ENCODE peak calls at places on chromosomes 5 and 9, in nine cellular contexts. One of them, this sample, is unnamed.

GRCh38 chr5:159792180-159792579 is 124.1 kb upstream of the ADRA1B start:
- DNase-seq in MM.1S: no peak
- DNase-seq in cardiac muscle cell: no peak
- DNase-seq in IMR-90: no peak
- DNase-seq in spleen: no peak
- DNase-seq in left lung: no peak
- DNase-seq in colonic mucosa: no peak
- DNase-seq in neural progenitor cell: no peak
- DNase-seq in HFF-Myc: no peak
- DNase-seq in this sample: no peak

GRCh38 chr9:93620881-93621820 is 44.8 kb downstream of the PHF2 start:
- DNase-seq in MM.1S: no peak
- DNase-seq in cardiac muscle cell: no peak
- DNase-seq in IMR-90: no peak
- DNase-seq in spleen: no peak
- DNase-seq in left lung: no peak
- DNase-seq in colonic mucosa: peak; percentile 15
- DNase-seq in neural progenitor cell: no peak
- DNase-seq in HFF-Myc: no peak
- DNase-seq in this sample: no peak

GRCh38 chr9:137130176-137130755 is 8.7 kb upstream of the GRIN1 start:
- DNase-seq in MM.1S: no peak
- DNase-seq in cardiac muscle cell: no peak
- DNase-seq in IMR-90: no peak
- DNase-seq in spleen: no peak
- DNase-seq in left lung: no peak
- DNase-seq in colonic mucosa: no peak
- DNase-seq in neural progenitor cell: peak; percentile 45
- DNase-seq in HFF-Myc: no peak
- DNase-seq in this sample: no peak

GRCh38 chr9:3413984-3414383 is 111.8 kb downstream of the RFX3 start:
- DNase-seq in MM.1S: no peak
- DNase-seq in cardiac muscle cell: no peak
- DNase-seq in IMR-90: no peak
- DNase-seq in spleen: no peak
- DNase-seq in left lung: no peak
- DNase-seq in colonic mucosa: no peak
- DNase-seq in neural progenitor cell: no peak
- DNase-seq in HFF-Myc: no peak
- DNase-seq in this sample: no peak

GRCh38 chr9:72585737-72586136 is 64.3 kb downstream of the TMC1 start:
- DNase-seq in MM.1S: no peak
- DNase-seq in cardiac muscle cell: no peak
- DNase-seq in IMR-90: peak; percentile 83
- DNase-seq in spleen: no peak
- DNase-seq in left lung: no peak
- DNase-seq in colonic mucosa: no peak
- DNase-seq in neural progenitor cell: no peak
- DNase-seq in HFF-Myc: no peak
- DNase-seq in this sample: no peak

GRCh38 chr9:91117959-91118651 is 243.6 kb downstream of the AUH start:
- DNase-seq in MM.1S: no peak
- DNase-seq in cardiac muscle cell: peak; percentile 83
- DNase-seq in IMR-90: peak; percentile 82
- DNase-seq in spleen: peak; percentile 89
- DNase-seq in left lung: peak; percentile 99
- DNase-seq in colonic mucosa: peak; percentile 89
- DNase-seq in neural progenitor cell: peak; percentile 48
- DNase-seq in HFF-Myc: peak; percentile 66
- DNase-seq in this sample: peak; percentile 42

GRCh38 chr5:168699002-168699401 is 119.8 kb upstream of the PANK3 start:
- DNase-seq in MM.1S: no peak
- DNase-seq in cardiac muscle cell: no peak
- DNase-seq in IMR-90: no peak
- DNase-seq in spleen: peak; percentile 24
- DNase-seq in left lung: no peak
- DNase-seq in colonic mucosa: no peak
- DNase-seq in neural progenitor cell: no peak
- DNase-seq in HFF-Myc: no peak
- DNase-seq in this sample: no peak

GRCh38 chr5:179217356-179217755 is 127.9 kb downstream of the ADAMTS2 start:
- DNase-seq in MM.1S: no peak
- DNase-seq in cardiac muscle cell: no peak
- DNase-seq in IMR-90: peak; percentile 42
- DNase-seq in spleen: no peak
- DNase-seq in left lung: no peak
- DNase-seq in colonic mucosa: no peak
- DNase-seq in neural progenitor cell: no peak
- DNase-seq in HFF-Myc: peak; percentile 31
- DNase-seq in this sample: no peak

GRCh38 chr9:135849186-135849585 is 58.2 kb downstream of the CAMSAP1 start:
- DNase-seq in MM.1S: no peak
- DNase-seq in cardiac muscle cell: no peak
- DNase-seq in IMR-90: no peak
- DNase-seq in spleen: no peak
- DNase-seq in left lung: no peak
- DNase-seq in colonic mucosa: no peak
- DNase-seq in neural progenitor cell: no peak
- DNase-seq in HFF-Myc: no peak
- DNase-seq in this sample: no peak

GRCh38 chr5:176548967-176549444 is at the start of gene CDHR2:
- DNase-seq in MM.1S: no peak
- DNase-seq in cardiac muscle cell: no peak
- DNase-seq in IMR-90: no peak
- DNase-seq in spleen: no peak
- DNase-seq in left lung: no peak
- DNase-seq in colonic mucosa: peak; percentile 71
- DNase-seq in neural progenitor cell: no peak
- DNase-seq in HFF-Myc: no peak
- DNase-seq in this sample: no peak

GRCh38 chr5:100904259-100904822 is 1.3 kb upstream of the ST8SIA4 start:
- DNase-seq in MM.1S: peak; percentile 76
- DNase-seq in cardiac muscle cell: peak; percentile 2
- DNase-seq in IMR-90: no peak
- DNase-seq in spleen: peak; percentile 80
- DNase-seq in left lung: no peak
- DNase-seq in colonic mucosa: peak; percentile 24
- DNase-seq in neural progenitor cell: peak; percentile 31
- DNase-seq in HFF-Myc: no peak
- DNase-seq in this sample: no peak

GRCh38 chr9:79569814-79570448 is 1.8 kb upstream of the TLE4 start:
- DNase-seq in MM.1S: no peak
- DNase-seq in cardiac muscle cell: peak; percentile 11
- DNase-seq in IMR-90: peak; percentile 18
- DNase-seq in spleen: no peak
- DNase-seq in left lung: no peak
- DNase-seq in colonic mucosa: no peak
- DNase-seq in neural progenitor cell: no peak
- DNase-seq in HFF-Myc: no peak
- DNase-seq in this sample: no peak

DNA sequence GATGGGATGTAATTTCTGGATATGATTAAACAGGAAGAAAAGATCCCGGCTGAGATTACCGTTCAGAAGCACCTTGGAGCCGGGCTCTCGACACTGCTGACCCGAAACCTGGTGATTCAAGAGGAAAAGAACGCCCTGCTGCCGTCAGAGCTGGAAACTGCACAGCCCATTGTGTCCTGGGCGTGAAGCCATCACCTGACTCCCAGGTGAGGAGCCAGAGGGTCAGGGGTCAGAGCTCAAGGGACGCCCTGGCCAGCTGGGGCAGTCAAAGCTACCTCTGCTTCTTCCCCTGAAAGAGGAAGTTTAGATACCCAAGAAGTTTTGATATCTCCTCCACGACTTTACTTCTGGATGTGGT is 17.8 kb upstream of the SLC12A7 start:
- DNase-seq in MM.1S: no peak
- DNase-seq in cardiac muscle cell: no peak
- DNase-seq in IMR-90: no peak
- DNase-seq in spleen: no peak
- DNase-seq in left lung: peak; percentile 72
- DNase-seq in colonic mucosa: peak; percentile 87
- DNase-seq in neural progenitor cell: no peak
- DNase-seq in HFF-Myc: no peak
- DNase-seq in this sample: no peak
- TF ChIP-seq CTCF in MM.1S: no peak
- TF ChIP-seq CTCF in cardiac muscle cell: no peak
- TF ChIP-seq CTCF in IMR-90: no peak
- TF ChIP-seq CTCF in spleen: no peak
- TF ChIP-seq CTCF in left lung: no peak
- TF ChIP-seq CTCF in colonic mucosa: no peak
- TF ChIP-seq CTCF in neural progenitor cell: no peak
- TF ChIP-seq CTCF in HFF-Myc: no peak
- TF ChIP-seq CTCF in this sample: no peak

GRCh38 chr5:128644863-128645262 is 106.8 kb upstream of the FBN2 start:
- DNase-seq in MM.1S: peak; percentile 18
- DNase-seq in cardiac muscle cell: no peak
- DNase-seq in IMR-90: peak; percentile 96
- DNase-seq in spleen: no peak
- DNase-seq in left lung: no peak
- DNase-seq in colonic mucosa: no peak
- DNase-seq in neural progenitor cell: no peak
- DNase-seq in HFF-Myc: no peak
- DNase-seq in this sample: peak; percentile 22
- H3K4me3 ChIP-seq in MM.1S: no peak overlapping the region
- H3K4me3 ChIP-seq in cardiac muscle cell: no peak overlapping the region
- H3K4me3 ChIP-seq in IMR-90: no peak overlapping the region
- H3K4me3 ChIP-seq in spleen: no peak overlapping the region
- H3K4me3 ChIP-seq in left lung: no peak overlapping the region
- H3K4me3 ChIP-seq in colonic mucosa: no peak overlapping the region
- H3K4me3 ChIP-seq in neural progenitor cell: no peak overlapping the region
- H3K4me3 ChIP-seq in HFF-Myc: peak overlapping the region; percentile 10
- H3K4me3 ChIP-seq in this sample: peak overlapping the region; percentile 2

GRCh38 chr5:134527961-134528424 is 2.5 kb downstream of the JADE2 start:
- DNase-seq in MM.1S: no peak
- DNase-seq in cardiac muscle cell: peak; percentile 23
- DNase-seq in IMR-90: no peak
- DNase-seq in spleen: no peak
- DNase-seq in left lung: no peak
- DNase-seq in colonic mucosa: peak; percentile 23
- DNase-seq in neural progenitor cell: no peak
- DNase-seq in HFF-Myc: no peak
- DNase-seq in this sample: no peak
- TF ChIP-seq CTCF in MM.1S: no peak
- TF ChIP-seq CTCF in cardiac muscle cell: no peak
- TF ChIP-seq CTCF in IMR-90: no peak
- TF ChIP-seq CTCF in spleen: no peak
- TF ChIP-seq CTCF in left lung: no peak
- TF ChIP-seq CTCF in colonic mucosa: no peak
- TF ChIP-seq CTCF in neural progenitor cell: no peak
- TF ChIP-seq CTCF in HFF-Myc: no peak
- TF ChIP-seq CTCF in this sample: no peak

GRCh38 chr5:170636206-170636605 is 132.4 kb downstream of the KCNIP1 start:
- DNase-seq in MM.1S: no peak
- DNase-seq in cardiac muscle cell: no peak
- DNase-seq in IMR-90: no peak
- DNase-seq in spleen: peak; percentile 48
- DNase-seq in left lung: no peak
- DNase-seq in colonic mucosa: no peak
- DNase-seq in neural progenitor cell: no peak
- DNase-seq in HFF-Myc: no peak
- DNase-seq in this sample: no peak

GRCh38 chr5:170633235-170634041 is 129.6 kb downstream of the KCNIP1 start:
- DNase-seq in MM.1S: no peak
- DNase-seq in cardiac muscle cell: peak; percentile 84
- DNase-seq in IMR-90: peak; percentile 65
- DNase-seq in spleen: peak; percentile 50
- DNase-seq in left lung: no peak
- DNase-seq in colonic mucosa: peak; percentile 32
- DNase-seq in neural progenitor cell: peak; percentile 75
- DNase-seq in HFF-Myc: peak; percentile 71
- DNase-seq in this sample: peak; percentile 69

GRCh38 chr5:170635706-170636105 is 131.9 kb downstream of the KCNIP1 start:
- DNase-seq in MM.1S: no peak
- DNase-seq in cardiac muscle cell: no peak
- DNase-seq in IMR-90: no peak
- DNase-seq in spleen: peak; percentile 42
- DNase-seq in left lung: no peak
- DNase-seq in colonic mucosa: no peak
- DNase-seq in neural progenitor cell: no peak
- DNase-seq in HFF-Myc: no peak
- DNase-seq in this sample: no peak

GRCh38 chr5:170632985-170633234 is 129.1 kb downstream of the KCNIP1 start:
- DNase-seq in MM.1S: peak; percentile 27
- DNase-seq in cardiac muscle cell: peak; percentile 84
- DNase-seq in IMR-90: no peak
- DNase-seq in spleen: peak; percentile 87
- DNase-seq in left lung: peak; percentile 90
- DNase-seq in colonic mucosa: peak; percentile 49
- DNase-seq in neural progenitor cell: peak; percentile 87
- DNase-seq in HFF-Myc: no peak
- DNase-seq in this sample: no peak

GRCh38 chr5:170634236-170634990 is 130.6 kb downstream of the KCNIP1 start:
- DNase-seq in MM.1S: no peak
- DNase-seq in cardiac muscle cell: no peak
- DNase-seq in IMR-90: no peak
- DNase-seq in spleen: peak; percentile 15
- DNase-seq in left lung: no peak
- DNase-seq in colonic mucosa: no peak
- DNase-seq in neural progenitor cell: no peak
- DNase-seq in HFF-Myc: no peak
- DNase-seq in this sample: no peak
- H3K4me3 ChIP-seq in MM.1S: no peak overlapping the region
- H3K4me3 ChIP-seq in cardiac muscle cell: no peak overlapping the region
- H3K4me3 ChIP-seq in IMR-90: no peak overlapping the region
- H3K4me3 ChIP-seq in spleen: no peak overlapping the region
- H3K4me3 ChIP-seq in left lung: no peak overlapping the region
- H3K4me3 ChIP-seq in colonic mucosa: no peak overlapping the region
- H3K4me3 ChIP-seq in neural progenitor cell: no peak overlapping the region
- H3K4me3 ChIP-seq in HFF-Myc: no peak overlapping the region
- H3K4me3 ChIP-seq in this sample: no peak overlapping the region

GRCh38 chr5:141889282-141889871 is 11.2 kb upstream of the PCDH1 start:
- DNase-seq in MM.1S: peak; percentile 45
- DNase-seq in cardiac muscle cell: no peak
- DNase-seq in IMR-90: no peak
- DNase-seq in spleen: no peak
- DNase-seq in left lung: no peak
- DNase-seq in colonic mucosa: no peak
- DNase-seq in neural progenitor cell: no peak
- DNase-seq in HFF-Myc: no peak
- DNase-seq in this sample: no peak
- TF ChIP-seq CTCF in MM.1S: peak; percentile 63
- TF ChIP-seq CTCF in cardiac muscle cell: peak; percentile 45
- TF ChIP-seq CTCF in IMR-90: peak; percentile 44
- TF ChIP-seq CTCF in spleen: no peak
- TF ChIP-seq CTCF in left lung: no peak
- TF ChIP-seq CTCF in colonic mucosa: no peak
- TF ChIP-seq CTCF in neural progenitor cell: peak; percentile 16
- TF ChIP-seq CTCF in HFF-Myc: peak; percentile 36
- TF ChIP-seq CTCF in this sample: peak; percentile 55

GRCh38 chr5:93805616-93806393 is 64.4 kb upstream of the POU5F2 start:
- DNase-seq in MM.1S: no peak
- DNase-seq in cardiac muscle cell: no peak
- DNase-seq in IMR-90: peak; percentile 28
- DNase-seq in spleen: no peak
- DNase-seq in left lung: no peak
- DNase-seq in colonic mucosa: no peak
- DNase-seq in neural progenitor cell: no peak
- DNase-seq in HFF-Myc: no peak
- DNase-seq in this sample: no peak

GRCh38 chr5:93800988-93801811 is 59.8 kb upstream of the POU5F2 start:
- DNase-seq in MM.1S: peak; percentile 67
- DNase-seq in cardiac muscle cell: peak; percentile 53
- DNase-seq in IMR-90: peak; percentile 64
- DNase-seq in spleen: no peak
- DNase-seq in left lung: no peak
- DNase-seq in colonic mucosa: peak; percentile 39
- DNase-seq in neural progenitor cell: peak; percentile 63
- DNase-seq in HFF-Myc: peak; percentile 19
- DNase-seq in this sample: peak; percentile 54
- H3K4me3 ChIP-seq in MM.1S: no peak overlapping the region
- H3K4me3 ChIP-seq in cardiac muscle cell: no peak overlapping the region
- H3K4me3 ChIP-seq in IMR-90: no peak overlapping the region
- H3K4me3 ChIP-seq in spleen: no peak overlapping the region
- H3K4me3 ChIP-seq in left lung: no peak overlapping the region
- H3K4me3 ChIP-seq in colonic mucosa: no peak overlapping the region
- H3K4me3 ChIP-seq in neural progenitor cell: no peak overlapping the region
- H3K4me3 ChIP-seq in HFF-Myc: no peak overlapping the region
- H3K4me3 ChIP-seq in this sample: no peak overlapping the region